ENCODE peak calls at places on chromosomes 2 and 18, in six cellular contexts. One of them, this sample, is unnamed.
A peak's percentile ranks its signal among the peaks of the same experiment; 100 is the strongest.

GRCh38 chr2:150610670-150611279 is 123.3 kb upstream of the RND3 start:
- DNase-seq in PC-3: peak; percentile 85
- DNase-seq in GM04504: peak; percentile 47
- DNase-seq in aorta: no peak
- DNase-seq in NCI-H146: no peak
- DNase-seq in A549: peak; percentile 72
- DNase-seq in this sample: no peak

GRCh38 chr2:208356846-208357574 is 49.6 kb upstream of the PTH2R start:
- DNase-seq in PC-3: no peak
- DNase-seq in NCI-H146: no peak
- DNase-seq in GM04504: no peak
- DNase-seq in A549: no peak
- DNase-seq in aorta: no peak
- DNase-seq in this sample: no peak

GRCh38 chr2:236265675-236266074 is 1.5 kb upstream of the ASB18 start:
- DNase-seq in GM04504: no peak
- DNase-seq in NCI-H146: no peak
- DNase-seq in aorta: no peak
- DNase-seq in PC-3: no peak
- DNase-seq in A549: no peak
- DNase-seq in this sample: no peak

GRCh38 chr18:40346146-40346545 is 1608.9 kb upstream of the PIK3C3 start:
- DNase-seq in A549: no peak
- DNase-seq in NCI-H146: no peak
- DNase-seq in aorta: no peak
- DNase-seq in GM04504: peak; percentile 6
- DNase-seq in PC-3: no peak
- DNase-seq in this sample: no peak

GRCh38 chr2:144523606-144524131 is 3.8 kb upstream of the ZEB2 start:
- DNase-seq in aorta: no peak
- DNase-seq in NCI-H146: peak; percentile 9
- DNase-seq in PC-3: no peak
- DNase-seq in GM04504: no peak
- DNase-seq in A549: no peak
- DNase-seq in this sample: no peak

GRCh38 chr2:60884795-60885194 is 3.4 kb downstream of the REL start:
- DNase-seq in A549: no peak
- DNase-seq in GM04504: no peak
- DNase-seq in NCI-H146: no peak
- DNase-seq in aorta: no peak
- DNase-seq in PC-3: no peak
- DNase-seq in this sample: no peak

GRCh38 chr2:235061656-235062055 is 109.8 kb downstream of the SH3BP4 start:
- DNase-seq in aorta: no peak
- DNase-seq in NCI-H146: no peak
- DNase-seq in GM04504: no peak
- DNase-seq in A549: no peak
- DNase-seq in PC-3: no peak
- DNase-seq in this sample: no peak

GRCh38 chr2:109644571-109645275 is 30.6 kb downstream of the SOWAHC start:
- DNase-seq in GM04504: no peak
- DNase-seq in A549: peak; percentile 28
- DNase-seq in NCI-H146: no peak
- DNase-seq in PC-3: peak; percentile 38
- DNase-seq in aorta: no peak
- DNase-seq in this sample: no peak

GRCh38 chr2:167147254-167147941 is 259.1 kb downstream of the XIRP2 start:
- DNase-seq in NCI-H146: no peak
- DNase-seq in aorta: no peak
- DNase-seq in GM04504: no peak
- DNase-seq in PC-3: no peak
- DNase-seq in A549: no peak
- DNase-seq in this sample: no peak

GRCh38 chr2:217825469-217826235 is 177.1 kb downstream of the TNS1 start:
- DNase-seq in aorta: no peak
- DNase-seq in NCI-H146: no peak
- DNase-seq in PC-3: no peak
- DNase-seq in A549: no peak
- DNase-seq in GM04504: no peak
- DNase-seq in this sample: no peak

GRCh38 chr18:25171334-25171733 is 180.6 kb downstream of the ZNF521 start:
- DNase-seq in aorta: no peak
- DNase-seq in A549: no peak
- DNase-seq in GM04504: no peak
- DNase-seq in NCI-H146: no peak
- DNase-seq in PC-3: no peak
- DNase-seq in this sample: no peak

GRCh38 chr18:72965616-72966015 is 97.8 kb upstream of the NETO1 start:
- DNase-seq in aorta: no peak
- DNase-seq in A549: no peak
- DNase-seq in PC-3: peak; percentile 34
- DNase-seq in NCI-H146: no peak
- DNase-seq in GM04504: no peak
- DNase-seq in this sample: no peak

GRCh38 chr2:68916226-68916625 is 36.5 kb downstream of the GKN2 start:
- DNase-seq in GM04504: no peak
- DNase-seq in PC-3: no peak
- DNase-seq in A549: no peak
- DNase-seq in aorta: peak; percentile 61
- DNase-seq in NCI-H146: no peak
- DNase-seq in this sample: no peak

GRCh38 chr18:3213231-3214059 is 6.3 kb downstream of the MYOM1 start:
- DNase-seq in A549: no peak
- DNase-seq in GM04504: no peak
- DNase-seq in aorta: no peak
- DNase-seq in NCI-H146: no peak
- DNase-seq in PC-3: no peak
- DNase-seq in this sample: no peak

GRCh38 chr2:240466579-240467148 is 31.2 kb downstream of the GPC1 start:
- DNase-seq in aorta: peak; percentile 35
- DNase-seq in NCI-H146: no peak
- DNase-seq in GM04504: no peak
- DNase-seq in PC-3: no peak
- DNase-seq in A549: no peak
- DNase-seq in this sample: no peak

GRCh38 chr2:144511222-144511855 is 8.6 kb downstream of the ZEB2 start:
- DNase-seq in GM04504: no peak
- DNase-seq in aorta: no peak
- DNase-seq in A549: no peak
- DNase-seq in PC-3: no peak
- DNase-seq in NCI-H146: no peak
- DNase-seq in this sample: no peak

GRCh38 chr2:237700583-237701032 is 73.2 kb downstream of the LRRFIP1 start:
- DNase-seq in A549: no peak
- DNase-seq in NCI-H146: peak; percentile 91
- DNase-seq in GM04504: no peak
- DNase-seq in PC-3: no peak
- DNase-seq in aorta: peak; percentile 84
- DNase-seq in this sample: peak; percentile 77

GRCh38 chr2:112646791-112647720 is 1.3 kb downstream of the SLC20A1 start:
- DNase-seq in A549: peak; percentile 32
- DNase-seq in PC-3: peak; percentile 36
- DNase-seq in aorta: no peak
- DNase-seq in GM04504: no peak
- DNase-seq in NCI-H146: peak; percentile 48
- DNase-seq in this sample: no peak

GRCh38 chr2:29186812-29187211 is 71.6 kb downstream of the CLIP4 start:
- DNase-seq in aorta: no peak
- DNase-seq in GM04504: no peak
- DNase-seq in NCI-H146: no peak
- DNase-seq in PC-3: no peak
- DNase-seq in A549: no peak
- DNase-seq in this sample: no peak

GRCh38 chr18:63604791-63605567 is 17.8 kb downstream of the SERPINB13 start:
- DNase-seq in GM04504: no peak
- DNase-seq in NCI-H146: no peak
- DNase-seq in A549: peak; percentile 16
- DNase-seq in PC-3: peak; percentile 94
- DNase-seq in aorta: no peak
- DNase-seq in this sample: no peak

GRCh38 chr18:32048507-32049091 is 30.0 kb downstream of the RNF125 start:
- DNase-seq in GM04504: peak; percentile 20
- DNase-seq in aorta: peak; percentile 51
- DNase-seq in A549: peak; percentile 49
- DNase-seq in NCI-H146: no peak
- DNase-seq in PC-3: no peak
- DNase-seq in this sample: no peak

GRCh38 chr2:65658871-65659270 is 226.5 kb upstream of the SPRED2 start:
- DNase-seq in aorta: no peak
- DNase-seq in GM04504: no peak
- DNase-seq in A549: no peak
- DNase-seq in NCI-H146: no peak
- DNase-seq in PC-3: peak; percentile 82
- DNase-seq in this sample: peak; percentile 24

GRCh38 chr18:37476611-37477295 is 88.8 kb downstream of the CELF4 start:
- DNase-seq in PC-3: no peak
- DNase-seq in A549: no peak
- DNase-seq in GM04504: no peak
- DNase-seq in aorta: no peak
- DNase-seq in NCI-H146: no peak
- DNase-seq in this sample: no peak

GRCh38 chr18:42706618-42707017 is 408.9 kb downstream of the RIT2 start:
- DNase-seq in NCI-H146: peak; percentile 100
- DNase-seq in PC-3: no peak
- DNase-seq in A549: peak; percentile 1
- DNase-seq in GM04504: no peak
- DNase-seq in aorta: no peak
- DNase-seq in this sample: no peak

GRCh38 chr2:177763532-177764265 is 308.9 kb downstream of the PDE11A start:
- DNase-seq in A549: peak; percentile 72
- DNase-seq in aorta: peak; percentile 78
- DNase-seq in PC-3: peak; percentile 75
- DNase-seq in GM04504: no peak
- DNase-seq in NCI-H146: peak; percentile 68
- DNase-seq in this sample: peak; percentile 19

GRCh38 chr2:189522435-189523151 is 58.0 kb downstream of the SLC40A1 start:
- DNase-seq in GM04504: no peak
- DNase-seq in NCI-H146: no peak
- DNase-seq in A549: peak; percentile 69
- DNase-seq in aorta: no peak
- DNase-seq in PC-3: no peak
- DNase-seq in this sample: no peak

GRCh38 chr18:73739098-73739497 is 408.5 kb downstream of the FBXO15 start:
- DNase-seq in NCI-H146: no peak
- DNase-seq in GM04504: no peak
- DNase-seq in A549: no peak
- DNase-seq in aorta: no peak
- DNase-seq in PC-3: peak; percentile 16
- DNase-seq in this sample: no peak